ENCODE peak calls at places on chromosomes 7 and 10, in five cellular contexts. Q is central memory CD4-positive, alpha-beta T cell; F is stimulated activated CD8-positive, alpha-beta memory T cell treated with anti-CD3 and anti-CD28 coated beads, Interleukin-4, amount 100 ng/mL, for 24 hours; D is astrocyte of the cerebellum; B is mesendoderm. J is an unnamed sample.

GRCh38 chr10:104406715-104407517 is 53.3 kb downstream of the CFAP58 start:
- DNase-seq in D (peak; percentile 59), Q (no peak), B (peak; percentile 54), F (no peak), J (peak; percentile 48)

GRCh38 chr7:41003031-41003925 is 699.6 kb downstream of the INHBA start:
- DNase-seq in Q (no peak), F (peak; percentile 4), D (no peak), B (peak; percentile 82), J (peak; percentile 58)

GRCh38 chr7:102300643-102301211 is 14.1 kb downstream of the SH2B2 start:
- DNase-seq in Q (no peak), B (peak; percentile 78), F (no peak), D (no peak), J (no peak)

GRCh38 chr7:157828190-157828589 is 491.4 kb downstream of the DNAJB6 start:
- DNase-seq in Q (no peak), F (no peak), B (no peak), D (no peak), J (no peak)

GRCh38 chr10:21499910-21500577 is 25.4 kb downstream of the SKIDA1 start:
- DNase-seq in D (no peak), B (peak; percentile 87), Q (no peak), F (no peak), J (no peak)

GRCh38 chr7:787332-788240 is 44.7 kb upstream of the SUN1 start:
- DNase-seq in F (no peak), B (no peak), Q (no peak), D (no peak), J (no peak)

GRCh38 chr7:66627151-66627681 is 1.5 kb upstream of the KCTD7 start:
- DNase-seq in F (no peak), Q (no peak), B (no peak), D (no peak), J (no peak)

GRCh38 chr10:955127-955819 is 23.8 kb upstream of the LARP4B start:
- DNase-seq in B (no peak), Q (no peak), D (no peak), F (no peak), J (no peak)

GRCh38 chr10:73956476-73957338 is 41.2 kb upstream of the VCL start:
- DNase-seq in Q (peak; percentile 74), D (no peak), B (no peak), F (no peak), J (peak; percentile 85)

GRCh38 chr7:37495574-37496184 is 47.0 kb upstream of the ELMO1 start:
- DNase-seq in F (no peak), B (peak; percentile 52), D (no peak), Q (peak; percentile 19), J (peak; percentile 27)

GRCh38 chr10:127168251-127168650 is 28.1 kb downstream of the INSYN2A start:
- DNase-seq in F (no peak), D (no peak), B (no peak), Q (no peak), J (no peak)

GRCh38 chr10:7817984-7818294 is 366 bp upstream of the TAF3 start:
- DNase-seq in F (no peak), Q (no peak), B (no peak), D (no peak), J (no peak)

GRCh38 chr10:31709028-31709427 is 219.6 kb downstream of the ARHGAP12 start:
- DNase-seq in Q (no peak), F (no peak), D (no peak), B (no peak), J (peak; percentile 28)

GRCh38 chr10:55897436-55897835 is 463.6 kb downstream of the ZWINT start:
- DNase-seq in D (no peak), B (peak; percentile 77), F (no peak), Q (no peak), J (no peak)

GRCh38 chr10:90313548-90314325 is 544.1 kb downstream of the HTR7 start:
- DNase-seq in B (peak; percentile 52), Q (no peak), F (no peak), D (no peak), J (peak; percentile 40)

GRCh38 chr7:70913924-70914323 is 218.0 kb upstream of the GALNT17 start:
- DNase-seq in Q (no peak), D (no peak), B (no peak), F (no peak), J (no peak)

GRCh38 chr7:135970682-135971365 is 6.3 kb downstream of the MTPN start:
- DNase-seq in Q (no peak), B (no peak), D (no peak), F (no peak), J (no peak)

GRCh38 chr10:116836902-116837513 is 12.3 kb upstream of the ENO4 start:
- DNase-seq in B (no peak), Q (no peak), F (no peak), D (no peak), J (no peak)

GRCh38 chr7:20417260-20417659 is 86.6 kb downstream of the ITGB8 start:
- DNase-seq in Q (no peak), D (no peak), F (no peak), B (no peak), J (no peak)

GRCh38 chr7:140719711-140720110 is 23.2 kb downstream of the NDUFB2 start:
- DNase-seq in F (no peak), B (no peak), Q (no peak), D (peak; percentile 5), J (no peak)

GRCh38 chr7:128869138-128869943 is 6.7 kb downstream of the ATP6V1F start:
- DNase-seq in F (peak; percentile 28), B (peak; percentile 65), D (no peak), Q (peak; percentile 23), J (no peak)

GRCh38 chr7:155277385-155277994 is 20.2 kb upstream of the INSIG1 start:
- DNase-seq in Q (no peak), F (no peak), B (no peak), D (no peak), J (no peak)

J was measured in A172.